ENCODE peak calls at places on chromosomes 2 and 18, in nine cellular contexts. W is spleen, J is adrenal gland, V is left lung, R is GM12878, T is heart right ventricle, K is BJ, M is GM06990, S is body of pancreas. O is an unnamed sample. For H3K27me3, the result is how much of the 10 kb centered on the place peaks cover.

GRCh38 chr2:32553829-32554432 is 73.9 kb upstream of the TTC27 start:
- DNase-seq in V (no peak), T (no peak), W (no peak), R (peak), M (no peak), J (no peak), K (no peak), S (no peak), O (no peak)

GRCh38 chr2:72744049-72744448 is 81.8 kb downstream of the EXOC6B start:
- DNase-seq in R (no peak), J (no peak), K (no peak), W (no peak), T (no peak), M (no peak), V (no peak), S (no peak), O (no peak)

GRCh38 chr2:127047054-127047453 is 59.9 kb downstream of the BIN1 start:
- DNase-seq in S (no peak), M (no peak), W (peak), V (no peak), R (no peak), J (peak), K (no peak), T (no peak), O (peak)

GRCh38 chr18:29083545-29083944 is 906.6 kb upstream of the CDH2 start:
- DNase-seq in T (peak), M (no peak), K (no peak), V (no peak), R (no peak), J (no peak), S (no peak), W (no peak), O (no peak)

GRCh38 chr18:31576670-31577069 is 15.0 kb upstream of the TTR start:
- DNase-seq in V (no peak), S (no peak), K (no peak), W (no peak), T (no peak), R (no peak), J (no peak), M (peak), O (no peak)

GRCh38 chr2:143787674-143788073 is 658.5 kb downstream of the ARHGAP15 start:
- DNase-seq in M (no peak), S (no peak), R (no peak), V (no peak), J (no peak), T (no peak), W (no peak), K (no peak), O (no peak)

GRCh38 chr18:79321625-79322024 is 74.1 kb upstream of the NFATC1 start:
- DNase-seq in K (no peak), J (no peak), T (no peak), S (no peak), R (no peak), V (no peak), M (no peak), W (no peak), O (no peak)

GRCh38 chr2:96089356-96090180 is 26.8 kb downstream of the ADRA2B start:
- DNase-seq in M (no peak), K (no peak), W (peak), S (peak), T (peak), V (no peak), R (no peak), J (peak), O (peak)

GRCh38 chr2:26008851-26009566 is 24.9 kb upstream of the RAB10 start:
- DNase-seq in T (peak), R (peak), M (no peak), J (peak), V (no peak), S (no peak), K (no peak), W (peak), O (peak)

DNA sequence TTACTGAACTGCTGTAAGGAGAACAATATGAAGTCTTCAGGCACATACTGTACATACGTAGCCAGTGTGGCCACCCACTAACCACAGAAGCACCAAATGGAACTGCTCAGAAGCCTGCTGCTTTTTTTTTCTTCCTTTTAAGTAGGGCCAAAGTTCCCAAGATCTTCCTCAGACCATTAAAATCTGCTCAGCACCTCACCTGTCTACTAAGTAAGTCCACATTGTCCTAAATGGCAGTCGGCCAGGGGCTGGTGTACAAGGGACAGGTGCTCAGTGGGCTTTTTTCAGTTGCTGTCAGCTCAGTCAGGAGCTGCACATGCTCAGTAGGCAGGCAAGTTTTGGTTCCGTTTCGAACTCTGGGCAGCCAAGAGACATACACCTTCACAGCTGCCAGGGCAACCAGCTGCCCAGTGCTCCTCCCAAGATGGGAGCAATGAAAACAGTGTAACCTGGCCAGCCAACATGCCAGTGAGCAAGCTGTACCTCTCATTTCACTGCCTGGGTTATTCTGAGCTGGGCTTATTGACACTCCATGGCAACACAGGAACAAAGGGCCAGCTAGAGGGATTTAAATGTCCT is 86.1 kb downstream of the ACVR1 start:
- DNase-seq in J (peak), K (no peak), W (no peak), T (peak), R (no peak), V (no peak), S (peak), M (no peak), O (peak)
- H3K27me3 ChIP-seq in J (under half), K (under half), W (under half), T (under half), R (under half), V (under half), S (under half), M (under half), O (under half)

GRCh38 chr2:65031341-65032015 is 24.7 kb upstream of the CEP68 start:
- DNase-seq in J (no peak), S (peak), V (no peak), T (no peak), R (no peak), K (no peak), M (peak), W (peak), O (no peak)

GRCh38 chr2:65030481-65030880 is 25.7 kb upstream of the CEP68 start:
- DNase-seq in V (no peak), J (no peak), R (no peak), W (no peak), K (no peak), S (no peak), M (peak), T (no peak), O (no peak)

GRCh38 chr2:65033178-65033577 is 23.0 kb upstream of the CEP68 start:
- DNase-seq in K (no peak), J (no peak), M (no peak), T (no peak), W (no peak), S (no peak), R (no peak), V (no peak), O (no peak)

GRCh38 chr2:65032016-65032975 is 23.9 kb upstream of the CEP68 start:
- DNase-seq in W (no peak), T (no peak), K (no peak), V (no peak), M (no peak), R (no peak), S (no peak), J (no peak), O (no peak)

DNA sequence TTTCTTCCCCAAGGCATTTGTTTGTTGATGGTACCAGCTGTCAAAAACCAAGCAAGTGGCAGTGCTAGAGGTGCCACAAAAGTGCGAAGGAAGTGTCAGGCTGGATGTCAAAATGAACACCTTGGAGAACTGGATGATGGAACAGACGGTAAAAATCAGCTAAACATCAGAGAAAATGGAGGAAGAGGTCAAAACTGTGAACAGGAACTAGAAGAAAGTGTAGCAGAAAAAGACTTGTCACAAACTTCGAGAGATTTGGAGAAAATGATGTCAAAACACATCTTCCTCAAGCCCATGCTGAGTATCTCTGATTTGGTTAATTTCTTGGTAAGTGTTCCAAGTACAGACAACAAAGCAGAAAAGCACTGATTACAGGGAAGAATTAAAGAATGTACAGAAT is 25.3 kb upstream of the CEP68 start:
- DNase-seq in K (no peak), M (no peak), V (no peak), R (no peak), T (no peak), J (no peak), W (no peak), S (no peak), O (no peak)
- H3K4me3 ChIP-seq in K (no peak), M (peak), V (no peak), R (peak), T (no peak), J (no peak), W (peak), S (no peak), O (no peak)

DNA sequence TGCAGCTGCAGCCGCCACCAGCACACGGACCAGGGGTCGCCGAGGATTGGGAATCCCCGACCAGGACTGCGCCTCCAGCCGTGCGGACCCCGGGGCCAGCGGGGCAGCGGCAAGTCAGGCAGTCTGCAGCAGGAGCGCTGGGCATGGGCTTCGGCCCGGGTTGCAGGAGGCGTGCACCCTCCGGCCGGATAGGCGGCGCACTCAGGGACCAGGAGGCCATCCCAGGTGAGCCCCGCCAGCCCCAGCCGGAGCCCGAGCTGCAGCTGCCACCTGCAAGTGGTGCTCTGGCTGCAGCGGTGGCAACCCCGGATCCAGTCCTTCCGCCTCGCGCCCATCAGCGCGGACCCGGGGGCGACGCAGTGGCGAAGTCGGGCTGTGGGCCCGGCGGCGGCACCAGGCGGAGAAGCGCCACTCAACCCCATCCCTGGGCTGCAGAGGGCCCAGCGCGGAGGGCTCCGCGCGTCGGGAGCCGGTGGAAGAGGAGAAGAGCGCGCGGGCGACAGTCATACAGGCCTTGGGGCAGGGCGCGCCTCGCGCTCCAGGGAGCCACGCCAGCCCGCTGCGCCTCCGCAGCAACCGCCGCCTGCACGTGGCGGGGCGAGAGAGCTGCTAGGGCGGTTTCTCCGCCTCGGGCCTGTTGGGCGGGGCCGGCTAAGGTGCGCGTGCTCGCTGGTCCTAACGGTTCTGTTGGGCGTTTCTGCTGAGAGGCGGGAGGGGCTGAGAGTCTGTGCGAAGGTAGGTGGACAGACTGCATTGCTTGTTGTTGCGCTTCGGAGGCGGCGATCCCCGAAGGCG is 73.9 kb downstream of the RPIA start:
- DNase-seq in W (peak), S (peak), T (no peak), V (peak), J (no peak), R (no peak), M (peak), K (no peak), O (peak)
- TF ChIP-seq CTCF in W (no peak), S (no peak), T (no peak), V (no peak), J (no peak), R (no peak), M (no peak), K (no peak), O (no peak)

GRCh38 chr2:174338626-174339570 is 4.1 kb downstream of the SP9 start:
- DNase-seq in R (no peak), W (no peak), T (no peak), J (no peak), K (no peak), S (no peak), M (no peak), V (no peak), O (no peak)
- H3K27me3 ChIP-seq in R (half or more), W (half or more), T (half or more), J (half or more), K (half or more), S (half or more), M (under half), V (half or more), O (half or more)

GRCh38 chr2:108594982-108595464 is 60.8 kb downstream of the LIMS1 start:
- DNase-seq in V (no peak), M (no peak), S (no peak), W (no peak), T (no peak), R (no peak), K (peak), J (peak), O (no peak)
- H3K4me3 ChIP-seq in V (no peak), M (peak), S (no peak), W (no peak), T (no peak), R (peak), K (no peak), J (no peak), O (no peak)

DNA sequence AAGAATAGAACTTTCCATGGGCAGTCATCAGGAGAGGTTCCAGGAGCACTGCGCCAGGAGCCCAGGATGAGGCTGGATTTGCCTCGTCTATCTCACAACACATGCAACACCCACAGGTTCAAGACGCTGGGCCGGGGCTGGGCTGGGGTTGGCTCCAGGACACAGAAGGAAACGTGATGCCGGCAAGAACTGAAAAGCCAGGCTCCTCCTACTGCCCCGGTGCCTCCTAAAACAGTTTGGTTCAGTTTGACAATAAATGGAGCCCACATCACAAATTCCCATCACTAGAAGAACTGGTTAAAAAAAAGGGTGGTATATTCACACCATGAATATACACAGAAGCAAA is 75.9 kb downstream of the INHBB start:
- DNase-seq in T (no peak), W (no peak), S (no peak), K (no peak), R (no peak), M (no peak), V (no peak), J (no peak), O (no peak)
- TF ChIP-seq CTCF in T (no peak), W (no peak), S (no peak), K (no peak), R (no peak), M (no peak), V (no peak), J (no peak), O (no peak)

DNA sequence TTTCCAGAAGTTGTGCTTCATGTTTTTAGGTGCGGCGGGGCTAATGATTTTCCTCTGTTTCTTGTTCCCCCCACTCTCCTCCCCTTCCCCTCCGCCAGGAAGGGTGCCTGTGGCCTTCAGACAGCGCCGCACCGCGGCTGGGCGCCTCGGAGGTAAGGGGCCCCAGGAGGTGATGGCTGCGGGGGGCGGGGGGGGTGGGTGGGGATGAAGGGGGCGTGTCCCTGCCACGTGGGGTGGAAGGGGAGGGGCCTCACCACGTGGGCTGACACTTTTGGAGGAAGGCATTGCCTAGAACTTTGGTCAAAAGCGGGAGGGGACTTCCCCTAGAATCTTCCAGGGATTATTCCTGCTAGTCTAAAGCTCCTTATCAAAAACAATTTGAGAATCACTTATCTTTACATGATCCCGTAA is 83.1 kb downstream of the FAM210A start:
- DNase-seq in J (no peak), M (no peak), W (no peak), T (no peak), S (no peak), R (no peak), V (no peak), K (no peak), O (no peak)
- H3K27me3 ChIP-seq in J (under half), M (under half), W (under half), T (under half), S (under half), R (under half), V (under half), K (under half), O (under half)

DNA sequence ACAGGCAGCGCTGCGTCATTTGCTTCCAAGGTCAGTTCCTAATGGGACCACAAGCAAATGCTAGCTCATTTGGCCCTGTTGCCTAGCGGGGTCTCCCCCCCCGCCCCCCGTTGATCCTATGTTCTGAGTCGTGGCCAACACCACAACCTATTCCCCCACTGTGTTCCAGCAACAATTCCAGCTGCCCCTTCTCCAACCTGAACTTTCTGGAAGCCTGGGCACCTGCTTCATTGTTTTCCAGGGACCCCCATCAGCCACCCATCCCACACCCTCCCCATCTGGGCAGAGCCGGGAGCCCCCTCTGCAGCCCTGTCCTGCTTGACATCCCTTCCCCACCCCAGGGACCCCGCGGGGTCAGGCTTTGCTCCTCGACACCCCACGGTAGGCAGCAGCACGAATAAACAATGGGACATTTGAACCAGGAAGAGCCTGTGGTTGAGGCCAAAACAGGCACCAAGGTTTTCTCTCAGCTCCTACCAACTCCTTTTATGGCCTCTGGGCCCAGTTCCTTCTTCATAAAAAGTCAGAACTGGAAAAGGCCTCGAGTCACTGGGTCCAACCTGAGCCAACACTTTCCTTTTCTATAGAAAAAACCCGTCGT is 20.5 kb downstream of the TEX44 start:
- DNase-seq in J (no peak), W (peak), S (no peak), V (peak), R (no peak), M (no peak), K (no peak), T (peak), O (no peak)
- H3K4me3 ChIP-seq in J (no peak), W (peak), S (no peak), V (peak), R (peak), M (peak), K (no peak), T (no peak), O (peak)